ENCODE peak calls at places on chromosomes 16 and 17, in four cellular contexts. One of them, this sample, is unnamed.

GRCh38 chr16:30700491-30700890 is 1.5 kb downstream of the SRCAP start:
- DNase-seq in stomach: no peak
- DNase-seq in H1: no peak
- DNase-seq in prostate gland: no peak
- DNase-seq in this sample: no peak

GRCh38 chr17:28470266-28471126 is 2.9 kb upstream of the SLC13A2 start:
- DNase-seq in prostate gland: no peak
- DNase-seq in H1: no peak
- DNase-seq in stomach: no peak
- DNase-seq in this sample: no peak

GRCh38 chr17:49959183-49959935 is 9.6 kb upstream of the DLX4 start:
- DNase-seq in stomach: no peak
- DNase-seq in prostate gland: no peak
- DNase-seq in H1: no peak
- DNase-seq in this sample: no peak

GRCh38 chr17:50919321-50920040 is 53.3 kb upstream of the TOB1 start:
- DNase-seq in prostate gland: peak
- DNase-seq in H1: no peak
- DNase-seq in stomach: peak
- DNase-seq in this sample: peak

GRCh38 chr17:31319253-31319661 is 2.2 kb downstream of the EVI2A start:
- DNase-seq in H1: no peak
- DNase-seq in prostate gland: no peak
- DNase-seq in stomach: no peak
- DNase-seq in this sample: no peak

GRCh38 chr16:86984975-86985655 is 332.1 kb downstream of the C16orf95 start:
- DNase-seq in prostate gland: no peak
- DNase-seq in stomach: no peak
- DNase-seq in H1: no peak
- DNase-seq in this sample: no peak

GRCh38 chr17:694239-694638 is 20.4 kb downstream of the VPS53 start:
- DNase-seq in H1: no peak
- DNase-seq in prostate gland: no peak
- DNase-seq in stomach: no peak
- DNase-seq in this sample: no peak

GRCh38 chr16:89787365-89787805 is 29.1 kb downstream of the FANCA start:
- DNase-seq in H1: no peak
- DNase-seq in stomach: no peak
- DNase-seq in prostate gland: no peak
- DNase-seq in this sample: no peak

GRCh38 chr17:40579471-40579870 is 14.2 kb upstream of the CCR7 start:
- DNase-seq in prostate gland: no peak
- DNase-seq in H1: no peak
- DNase-seq in stomach: no peak
- DNase-seq in this sample: no peak

GRCh38 chr17:15931394-15931793 is 13.5 kb upstream of the ADORA2B start:
- DNase-seq in prostate gland: no peak
- DNase-seq in stomach: no peak
- DNase-seq in H1: no peak
- DNase-seq in this sample: no peak

GRCh38 chr17:57477483-57478357 is 221.4 kb downstream of the MSI2 start:
- DNase-seq in prostate gland: no peak
- DNase-seq in H1: no peak
- DNase-seq in stomach: no peak
- DNase-seq in this sample: no peak

GRCh38 chr16:57530104-57530522 is 6.3 kb downstream of the CCDC102A start:
- DNase-seq in H1: no peak
- DNase-seq in stomach: no peak
- DNase-seq in prostate gland: no peak
- DNase-seq in this sample: peak

GRCh38 chr17:77303620-77304019 is 162.9 kb downstream of the SEC14L1 start:
- DNase-seq in prostate gland: no peak
- DNase-seq in stomach: no peak
- DNase-seq in H1: no peak
- DNase-seq in this sample: no peak

GRCh38 chr16:88533381-88533831 is 36.8 kb upstream of the ZC3H18 start:
- DNase-seq in prostate gland: no peak
- DNase-seq in H1: no peak
- DNase-seq in stomach: no peak
- DNase-seq in this sample: no peak

GRCh38 chr17:77472837-77473214 is 332.1 kb downstream of the SEC14L1 start:
- DNase-seq in prostate gland: no peak
- DNase-seq in H1: no peak
- DNase-seq in stomach: no peak
- DNase-seq in this sample: no peak

GRCh38 chr17:50176559-50177471 is 11.0 kb downstream of the SGCA start:
- DNase-seq in H1: no peak
- DNase-seq in prostate gland: no peak
- DNase-seq in stomach: no peak
- DNase-seq in this sample: no peak

GRCh38 chr16:86964846-86965245 is 352.3 kb downstream of the C16orf95 start:
- DNase-seq in H1: no peak
- DNase-seq in prostate gland: no peak
- DNase-seq in stomach: no peak
- DNase-seq in this sample: no peak

GRCh38 chr16:84656557-84657130 is 8.3 kb downstream of the KLHL36 start:
- DNase-seq in H1: no peak
- DNase-seq in stomach: no peak
- DNase-seq in prostate gland: no peak
- DNase-seq in this sample: no peak

GRCh38 chr16:67326472-67327309 is at the start of the genes KCTD19 and LRRC36:
- DNase-seq in stomach: peak
- DNase-seq in H1: peak
- DNase-seq in prostate gland: peak
- DNase-seq in this sample: peak

GRCh38 chr16:22191089-22191965 is 14.8 kb upstream of the EEF2K start:
- DNase-seq in prostate gland: peak
- DNase-seq in H1: peak
- DNase-seq in stomach: peak
- DNase-seq in this sample: peak

GRCh38 chr16:22188595-22189442 is 17.3 kb upstream of the EEF2K start:
- DNase-seq in stomach: peak
- DNase-seq in H1: no peak
- DNase-seq in prostate gland: peak
- DNase-seq in this sample: no peak

GRCh38 chr16:22189473-22190168 is 16.5 kb upstream of the EEF2K start:
- DNase-seq in prostate gland: peak
- DNase-seq in H1: no peak
- DNase-seq in stomach: peak
- DNase-seq in this sample: no peak

GRCh38 chr16:22191966-22192260 is 14.2 kb upstream of the EEF2K start:
- DNase-seq in H1: no peak
- DNase-seq in prostate gland: no peak
- DNase-seq in stomach: no peak
- DNase-seq in this sample: no peak

DNA sequence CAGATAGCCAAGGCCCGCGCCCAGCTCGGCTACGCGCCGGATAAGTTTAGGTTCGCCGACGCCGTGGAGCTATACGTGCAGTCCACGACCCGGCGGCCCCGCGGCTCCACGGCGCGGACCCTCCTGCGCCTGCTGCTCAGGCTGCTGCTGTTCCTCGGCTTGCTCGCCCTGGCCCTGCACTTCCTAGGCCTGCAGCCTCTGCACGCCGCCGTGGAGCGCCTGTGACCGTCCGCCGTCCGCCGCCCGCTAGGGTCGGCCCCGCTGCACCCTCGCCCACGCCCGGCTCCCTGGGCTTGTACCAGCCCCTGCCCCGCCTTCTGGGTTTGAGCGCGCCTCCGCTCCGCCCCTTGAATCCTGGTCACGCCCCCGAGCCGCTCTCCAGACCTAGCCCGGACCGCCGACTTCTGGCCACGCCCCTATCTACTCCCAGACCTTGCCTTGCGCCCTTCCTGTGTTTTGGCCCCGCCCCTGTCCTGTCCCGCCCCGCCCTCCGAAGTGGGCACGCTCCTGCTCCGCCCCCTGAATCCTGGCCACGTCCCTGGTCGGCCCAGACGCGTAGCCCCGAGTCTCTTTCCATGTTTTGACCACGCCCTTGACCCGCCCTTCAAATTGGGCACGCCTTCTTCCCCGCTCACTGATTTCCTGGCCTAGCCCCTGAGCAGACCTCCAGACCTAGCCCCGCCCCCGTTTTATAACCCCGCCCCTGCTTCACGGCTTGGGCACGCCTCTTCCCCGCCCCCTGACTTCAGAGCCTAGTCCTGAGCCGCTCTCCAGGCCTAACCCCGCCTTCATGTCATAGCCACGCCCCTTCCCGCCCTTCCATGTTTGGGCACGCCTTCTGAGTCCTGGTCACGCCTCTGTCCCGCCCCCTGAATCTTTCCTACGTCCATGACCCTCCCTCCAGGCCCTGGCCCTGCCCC is 15.6 kb upstream of the EEF2K start:
- DNase-seq in H1: peak
- DNase-seq in prostate gland: peak
- DNase-seq in stomach: peak
- DNase-seq in this sample: peak
- TF ChIP-seq POLR2AphosphoS5 in H1: peak
- TF ChIP-seq POLR2AphosphoS5 in prostate gland: peak
- TF ChIP-seq POLR2AphosphoS5 in stomach: peak
- TF ChIP-seq POLR2AphosphoS5 in this sample: peak

GRCh38 chr16:3158014-3158497 is 23.2 kb downstream of the ZNF213 start:
- DNase-seq in H1: no peak
- DNase-seq in stomach: no peak
- DNase-seq in prostate gland: peak
- DNase-seq in this sample: no peak

GRCh38 chr16:3155972-3156371 is 21.1 kb downstream of the ZNF213 start:
- DNase-seq in prostate gland: no peak
- DNase-seq in H1: no peak
- DNase-seq in stomach: no peak
- DNase-seq in this sample: no peak

GRCh38 chr16:3161235-3162018 is 26.6 kb upstream of the OR1F1 start:
- DNase-seq in prostate gland: no peak
- DNase-seq in stomach: no peak
- DNase-seq in H1: no peak
- DNase-seq in this sample: no peak

GRCh38 chr16:3157229-3158013 is 22.6 kb downstream of the ZNF213 start:
- DNase-seq in stomach: peak
- DNase-seq in prostate gland: peak
- DNase-seq in H1: no peak
- DNase-seq in this sample: no peak

DNA sequence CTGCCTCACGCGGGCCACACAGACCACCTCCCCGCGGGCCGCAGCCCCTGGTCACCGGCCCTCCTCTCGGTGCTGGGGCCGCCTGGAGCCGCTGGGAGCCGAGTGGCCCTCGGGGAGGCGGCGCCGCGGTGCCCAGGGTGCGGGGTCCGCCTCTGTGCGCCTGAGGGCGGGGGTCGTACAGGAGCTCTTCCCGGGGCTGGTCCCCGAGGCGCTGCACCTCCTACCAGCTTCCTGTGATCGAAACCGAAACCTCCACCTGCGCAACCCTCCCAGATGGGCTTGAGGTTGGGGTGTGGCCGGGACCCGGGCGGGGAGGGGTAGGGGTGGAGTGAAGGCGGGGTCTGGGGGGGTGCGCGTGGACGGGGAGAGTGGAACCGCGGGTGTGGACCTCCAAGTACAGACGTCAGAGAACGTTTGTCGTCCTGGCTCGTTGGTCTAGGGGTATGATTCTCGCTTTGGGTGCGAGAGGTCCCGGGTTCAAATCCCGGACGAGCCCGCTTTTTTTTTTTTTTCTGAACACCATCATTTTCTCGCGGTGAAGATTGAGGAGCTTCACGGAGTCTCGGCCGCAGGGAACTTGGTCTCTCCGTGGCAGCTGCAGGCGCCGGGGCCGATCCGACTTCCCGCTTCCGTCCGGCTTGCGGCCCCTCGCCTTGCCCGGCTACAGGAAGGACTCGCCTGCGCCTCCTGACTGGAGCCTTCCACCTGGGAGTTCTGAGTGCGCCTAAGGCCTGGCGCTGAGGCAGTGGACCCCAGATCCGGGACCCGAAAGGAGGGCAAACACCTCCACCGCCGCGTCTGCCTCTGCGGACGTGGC is 23.9 kb downstream of the ZNF213 start:
- DNase-seq in stomach: peak
- DNase-seq in prostate gland: peak
- DNase-seq in H1: no peak
- DNase-seq in this sample: peak
- TF ChIP-seq POLR2A in stomach: no peak
- TF ChIP-seq POLR2A in prostate gland: peak
- TF ChIP-seq POLR2A in H1: peak
- TF ChIP-seq POLR2A in this sample: no peak

GRCh38 chr17:63998721-63999679 is 849 bp downstream of the PRR29 start:
- DNase-seq in prostate gland: no peak
- DNase-seq in stomach: no peak
- DNase-seq in H1: no peak
- DNase-seq in this sample: no peak
- TF ChIP-seq POLR2AphosphoS5 in prostate gland: no peak
- TF ChIP-seq POLR2AphosphoS5 in stomach: no peak
- TF ChIP-seq POLR2AphosphoS5 in H1: no peak
- TF ChIP-seq POLR2AphosphoS5 in this sample: no peak

GRCh38 chr16:28880589-28880915 is 2.3 kb downstream of the ATP2A1 start:
- DNase-seq in H1: no peak
- DNase-seq in stomach: no peak
- DNase-seq in prostate gland: no peak
- DNase-seq in this sample: no peak

GRCh38 chr16:28878083-28878926 is at the start of gene ATP2A1:
- DNase-seq in prostate gland: no peak
- DNase-seq in H1: no peak
- DNase-seq in stomach: no peak
- DNase-seq in this sample: no peak

GRCh38 chr16:28879261-28879840 is 1.1 kb downstream of the ATP2A1 start:
- DNase-seq in stomach: no peak
- DNase-seq in prostate gland: no peak
- DNase-seq in H1: no peak
- DNase-seq in this sample: no peak

GRCh38 chr16:28880955-28881354 is 2.7 kb downstream of the ATP2A1 start:
- DNase-seq in stomach: no peak
- DNase-seq in prostate gland: no peak
- DNase-seq in H1: no peak
- DNase-seq in this sample: no peak

GRCh38 chr16:28879841-28880588 is 1.7 kb downstream of the ATP2A1 start:
- DNase-seq in prostate gland: peak
- DNase-seq in H1: peak
- DNase-seq in stomach: peak
- DNase-seq in this sample: peak
- TF ChIP-seq POLR2A in prostate gland: no peak
- TF ChIP-seq POLR2A in H1: peak
- TF ChIP-seq POLR2A in stomach: no peak
- TF ChIP-seq POLR2A in this sample: no peak

DNA sequence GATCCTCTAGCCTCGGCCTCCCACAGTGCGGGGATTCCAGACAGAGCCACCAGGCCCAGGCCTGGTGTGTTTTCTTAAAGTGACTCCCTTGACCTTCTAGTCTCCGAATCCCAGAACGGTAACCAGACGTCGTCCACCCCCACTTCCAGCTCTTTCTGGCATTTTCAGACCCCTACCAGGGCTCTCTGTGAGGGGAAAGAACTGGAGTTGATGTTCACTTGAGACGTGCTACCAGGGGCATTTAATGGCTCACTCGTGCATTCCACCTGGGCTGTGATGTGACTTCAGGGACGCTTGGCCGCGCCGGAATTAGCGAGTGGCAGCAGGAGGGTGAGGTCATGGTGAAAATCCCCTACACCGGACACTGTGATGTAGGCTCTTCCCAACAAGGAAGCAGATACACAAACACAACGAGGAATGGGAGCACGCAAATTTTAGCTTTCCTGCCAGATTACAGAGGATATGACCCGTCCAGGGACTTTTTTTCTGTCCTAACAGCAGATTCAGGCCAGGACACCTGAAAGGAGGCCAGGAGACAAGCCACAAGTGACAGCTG is 1.1 kb upstream of the GNA13 start:
- DNase-seq in H1: no peak
- DNase-seq in prostate gland: no peak
- DNase-seq in stomach: peak
- DNase-seq in this sample: no peak
- TF ChIP-seq POLR2AphosphoS5 in H1: no peak
- TF ChIP-seq POLR2AphosphoS5 in prostate gland: no peak
- TF ChIP-seq POLR2AphosphoS5 in stomach: peak
- TF ChIP-seq POLR2AphosphoS5 in this sample: no peak

This sample was measured in GM12891.